ENCODE peak calls at places on chromosomes 4 and X, in nine cellular contexts. One of them, this sample, is unnamed. For H3K4me1 and H3K36me3, the result is how much of the 10 kb centered on the place peaks cover.

GRCh38 chrX:24148118-24148517 is 1.4 kb upstream of the ZFX start:
- DNase-seq in HCT116: no peak
- DNase-seq in hepatocyte: no peak
- DNase-seq in right lobe of liver: no peak
- DNase-seq in mesenchymal stem cell: no peak
- DNase-seq in PC-9: no peak
- DNase-seq in left lung: no peak
- DNase-seq in tibial artery: no peak
- DNase-seq in iPS DF 6.9: no peak
- DNase-seq in this sample: no peak

GRCh38 chr4:150656882-150657281 is 74.9 kb downstream of the MAB21L2 start:
- DNase-seq in left lung: no peak
- DNase-seq in hepatocyte: no peak
- DNase-seq in mesenchymal stem cell: no peak
- DNase-seq in PC-9: no peak
- DNase-seq in right lobe of liver: no peak
- DNase-seq in iPS DF 6.9: no peak
- DNase-seq in HCT116: no peak
- DNase-seq in tibial artery: no peak
- DNase-seq in this sample: no peak

GRCh38 chr4:53956053-53956452 is 108.4 kb downstream of the CHIC2 start:
- DNase-seq in right lobe of liver: no peak
- DNase-seq in tibial artery: no peak
- DNase-seq in HCT116: no peak
- DNase-seq in mesenchymal stem cell: no peak
- DNase-seq in iPS DF 6.9: no peak
- DNase-seq in PC-9: no peak
- DNase-seq in left lung: no peak
- DNase-seq in hepatocyte: no peak
- DNase-seq in this sample: no peak

GRCh38 chrX:111854778-111855490 is 21.0 kb upstream of the TRPC5OS start:
- DNase-seq in tibial artery: no peak
- DNase-seq in PC-9: no peak
- DNase-seq in right lobe of liver: no peak
- DNase-seq in mesenchymal stem cell: peak
- DNase-seq in iPS DF 6.9: no peak
- DNase-seq in HCT116: peak
- DNase-seq in hepatocyte: peak
- DNase-seq in left lung: no peak
- DNase-seq in this sample: peak

GRCh38 chrX:88378406-88378805 is 368.6 kb upstream of the CPXCR1 start:
- DNase-seq in mesenchymal stem cell: no peak
- DNase-seq in left lung: no peak
- DNase-seq in iPS DF 6.9: no peak
- DNase-seq in right lobe of liver: no peak
- DNase-seq in hepatocyte: no peak
- DNase-seq in PC-9: no peak
- DNase-seq in tibial artery: no peak
- DNase-seq in HCT116: no peak
- DNase-seq in this sample: no peak

GRCh38 chrX:154652311-154653047 is 900 bp downstream of the CTAG2 start:
- DNase-seq in left lung: no peak
- DNase-seq in right lobe of liver: no peak
- DNase-seq in hepatocyte: peak
- DNase-seq in iPS DF 6.9: no peak
- DNase-seq in PC-9: no peak
- DNase-seq in mesenchymal stem cell: no peak
- DNase-seq in HCT116: no peak
- DNase-seq in tibial artery: no peak
- DNase-seq in this sample: no peak

GRCh38 chr4:159146454-159146853 is 43.6 kb downstream of the RAPGEF2 start:
- DNase-seq in HCT116: no peak
- DNase-seq in mesenchymal stem cell: no peak
- DNase-seq in hepatocyte: no peak
- DNase-seq in right lobe of liver: no peak
- DNase-seq in PC-9: no peak
- DNase-seq in left lung: no peak
- DNase-seq in tibial artery: no peak
- DNase-seq in iPS DF 6.9: no peak
- DNase-seq in this sample: no peak

GRCh38 chr4:6095023-6095817 is 77.0 kb upstream of the C4orf50 start:
- DNase-seq in PC-9: no peak
- DNase-seq in mesenchymal stem cell: no peak
- DNase-seq in hepatocyte: peak
- DNase-seq in HCT116: no peak
- DNase-seq in left lung: no peak
- DNase-seq in right lobe of liver: no peak
- DNase-seq in tibial artery: no peak
- DNase-seq in iPS DF 6.9: no peak
- DNase-seq in this sample: no peak

GRCh38 chr4:10239982-10240654 is 123.5 kb upstream of the WDR1 start:
- DNase-seq in tibial artery: no peak
- DNase-seq in HCT116: no peak
- DNase-seq in iPS DF 6.9: no peak
- DNase-seq in hepatocyte: no peak
- DNase-seq in right lobe of liver: no peak
- DNase-seq in left lung: no peak
- DNase-seq in PC-9: no peak
- DNase-seq in mesenchymal stem cell: no peak
- DNase-seq in this sample: no peak

GRCh38 chr4:180330521-180330920 is 1912.7 kb upstream of the TENM3 start:
- DNase-seq in tibial artery: no peak
- DNase-seq in right lobe of liver: no peak
- DNase-seq in mesenchymal stem cell: no peak
- DNase-seq in HCT116: no peak
- DNase-seq in PC-9: no peak
- DNase-seq in iPS DF 6.9: no peak
- DNase-seq in left lung: no peak
- DNase-seq in hepatocyte: no peak
- DNase-seq in this sample: no peak

GRCh38 chrX:13028871-13029336 is 15.5 kb downstream of the FAM9C start:
- DNase-seq in right lobe of liver: no peak
- DNase-seq in left lung: no peak
- DNase-seq in PC-9: peak
- DNase-seq in tibial artery: no peak
- DNase-seq in iPS DF 6.9: no peak
- DNase-seq in hepatocyte: peak
- DNase-seq in HCT116: no peak
- DNase-seq in mesenchymal stem cell: no peak
- DNase-seq in this sample: no peak

GRCh38 chrX:53374222-53374820 is 48.1 kb downstream of the SMC1A start:
- DNase-seq in left lung: no peak
- DNase-seq in hepatocyte: no peak
- DNase-seq in HCT116: no peak
- DNase-seq in tibial artery: no peak
- DNase-seq in right lobe of liver: no peak
- DNase-seq in PC-9: no peak
- DNase-seq in mesenchymal stem cell: no peak
- DNase-seq in iPS DF 6.9: no peak
- DNase-seq in this sample: no peak

GRCh38 chrX:17779434-17779833 is 42.1 kb downstream of the SCML1 start:
- DNase-seq in left lung: no peak
- DNase-seq in hepatocyte: no peak
- DNase-seq in iPS DF 6.9: no peak
- DNase-seq in PC-9: no peak
- DNase-seq in right lobe of liver: no peak
- DNase-seq in mesenchymal stem cell: no peak
- DNase-seq in tibial artery: no peak
- DNase-seq in HCT116: no peak
- DNase-seq in this sample: no peak

GRCh38 chr4:121789960-121790829 is 10.9 kb upstream of the EXOSC9 start:
- DNase-seq in iPS DF 6.9: no peak
- DNase-seq in mesenchymal stem cell: no peak
- DNase-seq in PC-9: no peak
- DNase-seq in left lung: no peak
- DNase-seq in hepatocyte: no peak
- DNase-seq in right lobe of liver: no peak
- DNase-seq in HCT116: no peak
- DNase-seq in tibial artery: no peak
- DNase-seq in this sample: no peak
- H3K4me1 ChIP-seq in iPS DF 6.9: under half
- H3K4me1 ChIP-seq in mesenchymal stem cell: under half
- H3K4me1 ChIP-seq in PC-9: under half
- H3K4me1 ChIP-seq in left lung: under half
- H3K4me1 ChIP-seq in hepatocyte: under half
- H3K4me1 ChIP-seq in right lobe of liver: under half
- H3K4me1 ChIP-seq in HCT116: under half
- H3K4me1 ChIP-seq in tibial artery: under half
- H3K4me1 ChIP-seq in this sample: under half

GRCh38 chrX:46488712-46489111 is 56.5 kb downstream of the ZNF674 start:
- DNase-seq in PC-9: no peak
- DNase-seq in HCT116: no peak
- DNase-seq in left lung: no peak
- DNase-seq in hepatocyte: no peak
- DNase-seq in tibial artery: no peak
- DNase-seq in mesenchymal stem cell: no peak
- DNase-seq in right lobe of liver: no peak
- DNase-seq in iPS DF 6.9: no peak
- DNase-seq in this sample: peak
- H3K4me3 ChIP-seq in PC-9: no peak
- H3K4me3 ChIP-seq in HCT116: no peak
- H3K4me3 ChIP-seq in left lung: no peak
- H3K4me3 ChIP-seq in hepatocyte: no peak
- H3K4me3 ChIP-seq in tibial artery: no peak
- H3K4me3 ChIP-seq in mesenchymal stem cell: no peak
- H3K4me3 ChIP-seq in right lobe of liver: no peak
- H3K4me3 ChIP-seq in iPS DF 6.9: no peak
- H3K4me3 ChIP-seq in this sample: no peak

GRCh38 chrX:1327651-1328304 is 8.8 kb upstream of the IL3RA start:
- DNase-seq in mesenchymal stem cell: peak
- DNase-seq in PC-9: no peak
- DNase-seq in tibial artery: no peak
- DNase-seq in left lung: no peak
- DNase-seq in iPS DF 6.9: no peak
- DNase-seq in hepatocyte: no peak
- DNase-seq in right lobe of liver: no peak
- DNase-seq in HCT116: no peak
- DNase-seq in this sample: no peak
- H3K36me3 ChIP-seq in mesenchymal stem cell: under half
- H3K36me3 ChIP-seq in PC-9: under half
- H3K36me3 ChIP-seq in tibial artery: under half
- H3K36me3 ChIP-seq in left lung: under half
- H3K36me3 ChIP-seq in iPS DF 6.9: under half
- H3K36me3 ChIP-seq in hepatocyte: under half
- H3K36me3 ChIP-seq in right lobe of liver: under half
- H3K36me3 ChIP-seq in HCT116: under half
- H3K36me3 ChIP-seq in this sample: under half

DNA sequence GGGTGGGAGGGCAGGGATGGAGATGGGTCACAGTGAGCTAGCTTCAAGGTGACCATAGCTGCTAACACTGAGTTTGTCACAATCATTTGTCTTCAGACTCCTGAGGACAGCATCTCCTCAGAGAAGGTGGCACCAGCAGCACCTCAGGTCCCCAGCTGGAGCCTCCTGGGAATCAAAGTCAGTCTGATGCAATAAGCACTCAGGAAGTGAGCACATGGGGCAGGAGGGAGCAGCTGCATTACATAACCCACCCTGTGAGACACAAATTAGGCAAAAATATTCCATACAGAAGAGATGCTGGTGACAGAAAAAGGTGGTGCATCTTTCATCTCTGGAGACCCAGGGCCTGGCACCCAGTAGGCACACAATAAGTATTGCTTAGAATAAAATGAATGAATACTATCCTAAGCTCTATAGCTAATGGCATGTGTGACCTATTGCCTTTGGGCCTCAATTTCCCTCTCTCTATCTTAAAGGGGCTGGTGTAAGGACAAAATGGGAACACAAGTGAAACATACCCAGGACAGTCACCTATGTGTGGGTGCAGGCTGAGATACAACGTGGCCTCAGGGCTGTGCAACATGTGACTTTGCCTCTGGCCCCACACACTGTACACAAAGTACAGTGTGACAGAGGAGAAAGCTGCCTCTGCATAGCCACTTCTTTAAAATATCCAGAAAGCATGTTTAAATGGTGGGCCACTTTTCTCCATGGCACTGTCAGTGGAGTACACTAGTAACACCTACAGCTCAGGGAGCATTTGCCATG is 37.1 kb downstream of the SLC39A8 start:
- DNase-seq in HCT116: no peak
- DNase-seq in right lobe of liver: no peak
- DNase-seq in PC-9: no peak
- DNase-seq in hepatocyte: no peak
- DNase-seq in tibial artery: no peak
- DNase-seq in left lung: no peak
- DNase-seq in mesenchymal stem cell: peak
- DNase-seq in iPS DF 6.9: no peak
- DNase-seq in this sample: no peak
- H3K4me1 ChIP-seq in HCT116: under half
- H3K4me1 ChIP-seq in right lobe of liver: under half
- H3K4me1 ChIP-seq in PC-9: under half
- H3K4me1 ChIP-seq in hepatocyte: under half
- H3K4me1 ChIP-seq in tibial artery: under half
- H3K4me1 ChIP-seq in left lung: under half
- H3K4me1 ChIP-seq in mesenchymal stem cell: under half
- H3K4me1 ChIP-seq in iPS DF 6.9: under half
- H3K4me1 ChIP-seq in this sample: under half

DNA sequence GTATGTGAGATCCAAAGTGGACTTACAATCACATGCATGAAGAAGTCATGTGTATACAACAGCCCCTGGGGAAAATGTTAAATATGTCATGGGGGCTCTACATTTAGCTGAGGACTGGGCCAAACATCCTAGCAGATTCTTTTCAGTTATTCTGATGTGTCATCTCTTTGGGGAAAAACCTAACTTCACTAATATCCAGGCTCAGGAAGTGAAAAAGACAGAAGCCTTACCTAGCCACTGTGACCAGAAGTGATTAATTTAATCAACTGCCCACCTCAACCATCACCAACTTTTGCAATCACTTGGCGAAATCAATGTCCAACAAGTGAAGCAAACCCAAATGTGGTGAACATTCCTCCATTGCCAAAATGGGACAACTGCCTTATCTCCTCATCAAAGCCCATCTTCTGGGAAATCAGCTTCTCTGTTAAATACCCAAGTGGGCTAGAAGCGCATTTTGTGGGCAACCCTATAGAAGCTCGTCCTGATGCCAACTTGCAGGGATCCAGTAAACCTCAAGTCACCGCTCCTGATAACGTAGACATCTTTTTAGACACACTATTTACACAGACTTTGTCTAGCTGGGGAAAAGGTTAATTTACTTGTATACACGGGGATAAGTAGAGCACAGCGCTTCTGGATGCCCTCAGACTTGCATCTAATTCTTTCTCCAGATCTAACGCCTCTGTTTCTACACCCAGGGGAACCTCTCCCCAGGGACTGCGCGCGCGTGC is 1.4 kb upstream of the HHIP start:
- DNase-seq in hepatocyte: no peak
- DNase-seq in PC-9: no peak
- DNase-seq in HCT116: no peak
- DNase-seq in right lobe of liver: no peak
- DNase-seq in left lung: no peak
- DNase-seq in mesenchymal stem cell: no peak
- DNase-seq in iPS DF 6.9: no peak
- DNase-seq in tibial artery: no peak
- DNase-seq in this sample: no peak
- H3K4me3 ChIP-seq in hepatocyte: no peak
- H3K4me3 ChIP-seq in PC-9: no peak
- H3K4me3 ChIP-seq in HCT116: no peak
- H3K4me3 ChIP-seq in right lobe of liver: no peak
- H3K4me3 ChIP-seq in left lung: peak
- H3K4me3 ChIP-seq in mesenchymal stem cell: peak
- H3K4me3 ChIP-seq in iPS DF 6.9: no peak
- H3K4me3 ChIP-seq in tibial artery: no peak
- H3K4me3 ChIP-seq in this sample: no peak